ENCODE peak calls at places on chromosomes 4 and X, in ten cellular contexts. One of them, this sample, is unnamed.

GRCh38 chr4:3288571-3289094 is 4.2 kb upstream of the RGS12 start:
- DNase-seq in T1000: no peak
- DNase-seq in skeletal muscle cell: no peak
- DNase-seq in neural crest cell: no peak
- DNase-seq in HT1080: no peak
- DNase-seq in iris pigment epithelial cell: no peak
- DNase-seq in stromal cell of bone marrow: no peak
- DNase-seq in activated T-cell treated with anti-CD3 and anti-CD28 coated beads, Interleukin-2, amount 50 U/mL, for 72 hours: no peak
- DNase-seq in uterus: no peak
- DNase-seq in KG1: no peak
- DNase-seq in this sample: peak; percentile 23

GRCh38 chr4:119526786-119527550 is 101.6 kb downstream of the PDE5A start:
- DNase-seq in T1000: no peak
- DNase-seq in skeletal muscle cell: no peak
- DNase-seq in neural crest cell: no peak
- DNase-seq in HT1080: no peak
- DNase-seq in iris pigment epithelial cell: peak; percentile 46
- DNase-seq in stromal cell of bone marrow: no peak
- DNase-seq in activated T-cell treated with anti-CD3 and anti-CD28 coated beads, Interleukin-2, amount 50 U/mL, for 72 hours: no peak
- DNase-seq in uterus: no peak
- DNase-seq in KG1: no peak
- DNase-seq in this sample: no peak

GRCh38 chr4:63296773-63297172 is 1112.5 kb downstream of the TECRL start:
- DNase-seq in T1000: no peak
- DNase-seq in skeletal muscle cell: no peak
- DNase-seq in neural crest cell: no peak
- DNase-seq in HT1080: peak; percentile 4
- DNase-seq in iris pigment epithelial cell: no peak
- DNase-seq in stromal cell of bone marrow: no peak
- DNase-seq in activated T-cell treated with anti-CD3 and anti-CD28 coated beads, Interleukin-2, amount 50 U/mL, for 72 hours: no peak
- DNase-seq in uterus: no peak
- DNase-seq in KG1: no peak
- DNase-seq in this sample: no peak

GRCh38 chrX:142680038-142680437 is 345.7 kb upstream of the SPANXN4 start:
- DNase-seq in T1000: no peak
- DNase-seq in skeletal muscle cell: no peak
- DNase-seq in neural crest cell: no peak
- DNase-seq in HT1080: no peak
- DNase-seq in iris pigment epithelial cell: no peak
- DNase-seq in stromal cell of bone marrow: no peak
- DNase-seq in activated T-cell treated with anti-CD3 and anti-CD28 coated beads, Interleukin-2, amount 50 U/mL, for 72 hours: no peak
- DNase-seq in uterus: no peak
- DNase-seq in KG1: no peak
- DNase-seq in this sample: no peak

GRCh38 chr4:57448452-57448851 is 338.3 kb upstream of the IGFBP7 start:
- DNase-seq in T1000: no peak
- DNase-seq in skeletal muscle cell: no peak
- DNase-seq in neural crest cell: no peak
- DNase-seq in HT1080: no peak
- DNase-seq in iris pigment epithelial cell: no peak
- DNase-seq in stromal cell of bone marrow: no peak
- DNase-seq in activated T-cell treated with anti-CD3 and anti-CD28 coated beads, Interleukin-2, amount 50 U/mL, for 72 hours: no peak
- DNase-seq in uterus: no peak
- DNase-seq in KG1: no peak
- DNase-seq in this sample: no peak

GRCh38 chr4:149029056-149029651 is 586.9 kb upstream of the NR3C2 start:
- DNase-seq in T1000: no peak
- DNase-seq in skeletal muscle cell: no peak
- DNase-seq in neural crest cell: no peak
- DNase-seq in HT1080: peak; percentile 21
- DNase-seq in iris pigment epithelial cell: no peak
- DNase-seq in stromal cell of bone marrow: no peak
- DNase-seq in activated T-cell treated with anti-CD3 and anti-CD28 coated beads, Interleukin-2, amount 50 U/mL, for 72 hours: no peak
- DNase-seq in uterus: no peak
- DNase-seq in KG1: no peak
- DNase-seq in this sample: peak; percentile 57

GRCh38 chr4:119039160-119039559 is 96.5 kb upstream of the MYOZ2 start:
- DNase-seq in T1000: no peak
- DNase-seq in skeletal muscle cell: no peak
- DNase-seq in neural crest cell: no peak
- DNase-seq in HT1080: no peak
- DNase-seq in iris pigment epithelial cell: no peak
- DNase-seq in stromal cell of bone marrow: no peak
- DNase-seq in activated T-cell treated with anti-CD3 and anti-CD28 coated beads, Interleukin-2, amount 50 U/mL, for 72 hours: no peak
- DNase-seq in uterus: no peak
- DNase-seq in KG1: no peak
- DNase-seq in this sample: no peak

GRCh38 chr4:177047070-177047850 is 254.5 kb upstream of the VEGFC start:
- DNase-seq in T1000: peak; percentile 57
- DNase-seq in skeletal muscle cell: peak; percentile 34
- DNase-seq in neural crest cell: peak; percentile 77
- DNase-seq in HT1080: peak; percentile 72
- DNase-seq in iris pigment epithelial cell: peak; percentile 77
- DNase-seq in stromal cell of bone marrow: peak; percentile 71
- DNase-seq in activated T-cell treated with anti-CD3 and anti-CD28 coated beads, Interleukin-2, amount 50 U/mL, for 72 hours: peak; percentile 65
- DNase-seq in uterus: peak; percentile 26
- DNase-seq in KG1: no peak
- DNase-seq in this sample: peak; percentile 49

GRCh38 chr4:139523076-139523475 is 32.9 kb downstream of the SETD7 start:
- DNase-seq in T1000: no peak
- DNase-seq in skeletal muscle cell: no peak
- DNase-seq in neural crest cell: no peak
- DNase-seq in HT1080: peak; percentile 4
- DNase-seq in iris pigment epithelial cell: peak; percentile 60
- DNase-seq in stromal cell of bone marrow: no peak
- DNase-seq in activated T-cell treated with anti-CD3 and anti-CD28 coated beads, Interleukin-2, amount 50 U/mL, for 72 hours: no peak
- DNase-seq in uterus: no peak
- DNase-seq in KG1: no peak
- DNase-seq in this sample: peak; percentile 30

GRCh38 chr4:123249821-123250220 is 146.8 kb upstream of the SPRY1 start:
- DNase-seq in T1000: no peak
- DNase-seq in skeletal muscle cell: no peak
- DNase-seq in neural crest cell: no peak
- DNase-seq in HT1080: no peak
- DNase-seq in iris pigment epithelial cell: no peak
- DNase-seq in stromal cell of bone marrow: no peak
- DNase-seq in activated T-cell treated with anti-CD3 and anti-CD28 coated beads, Interleukin-2, amount 50 U/mL, for 72 hours: no peak
- DNase-seq in uterus: no peak
- DNase-seq in KG1: no peak
- DNase-seq in this sample: no peak

GRCh38 chr4:112109455-112110425 is 35.5 kb upstream of the FAM241A start:
- DNase-seq in T1000: no peak
- DNase-seq in skeletal muscle cell: no peak
- DNase-seq in neural crest cell: no peak
- DNase-seq in HT1080: peak; percentile 65
- DNase-seq in iris pigment epithelial cell: peak; percentile 66
- DNase-seq in stromal cell of bone marrow: no peak
- DNase-seq in activated T-cell treated with anti-CD3 and anti-CD28 coated beads, Interleukin-2, amount 50 U/mL, for 72 hours: no peak
- DNase-seq in uterus: no peak
- DNase-seq in KG1: no peak
- DNase-seq in this sample: no peak

GRCh38 chr4:149441338-149441737 is 374.3 kb downstream of the IQCM start:
- DNase-seq in T1000: no peak
- DNase-seq in skeletal muscle cell: peak; percentile 24
- DNase-seq in neural crest cell: no peak
- DNase-seq in HT1080: peak; percentile 82
- DNase-seq in iris pigment epithelial cell: peak; percentile 38
- DNase-seq in stromal cell of bone marrow: peak; percentile 61
- DNase-seq in activated T-cell treated with anti-CD3 and anti-CD28 coated beads, Interleukin-2, amount 50 U/mL, for 72 hours: no peak
- DNase-seq in uterus: no peak
- DNase-seq in KG1: no peak
- DNase-seq in this sample: no peak

GRCh38 chrX:30992381-30992904 is 79.4 kb downstream of the FTHL17 start:
- DNase-seq in T1000: no peak
- DNase-seq in skeletal muscle cell: no peak
- DNase-seq in neural crest cell: no peak
- DNase-seq in HT1080: peak; percentile 2
- DNase-seq in iris pigment epithelial cell: peak; percentile 3
- DNase-seq in stromal cell of bone marrow: no peak
- DNase-seq in activated T-cell treated with anti-CD3 and anti-CD28 coated beads, Interleukin-2, amount 50 U/mL, for 72 hours: no peak
- DNase-seq in uterus: no peak
- DNase-seq in KG1: no peak
- DNase-seq in this sample: peak; percentile 39

GRCh38 chr4:11724731-11725130 is 296.0 kb upstream of the HS3ST1 start:
- DNase-seq in T1000: no peak
- DNase-seq in skeletal muscle cell: no peak
- DNase-seq in neural crest cell: no peak
- DNase-seq in HT1080: peak; percentile 70
- DNase-seq in iris pigment epithelial cell: peak; percentile 36
- DNase-seq in stromal cell of bone marrow: peak; percentile 84
- DNase-seq in activated T-cell treated with anti-CD3 and anti-CD28 coated beads, Interleukin-2, amount 50 U/mL, for 72 hours: no peak
- DNase-seq in uterus: no peak
- DNase-seq in KG1: no peak
- DNase-seq in this sample: no peak

GRCh38 chrX:107775734-107776511 is at the start of gene TSC22D3:
- DNase-seq in T1000: peak; percentile 5
- DNase-seq in skeletal muscle cell: no peak
- DNase-seq in neural crest cell: peak; percentile 20
- DNase-seq in HT1080: peak; percentile 69
- DNase-seq in iris pigment epithelial cell: peak; percentile 66
- DNase-seq in stromal cell of bone marrow: no peak
- DNase-seq in activated T-cell treated with anti-CD3 and anti-CD28 coated beads, Interleukin-2, amount 50 U/mL, for 72 hours: peak; percentile 54
- DNase-seq in uterus: peak; percentile 82
- DNase-seq in KG1: no peak
- DNase-seq in this sample: peak; percentile 83

GRCh38 chr4:77044458-77045124 is 31.2 kb downstream of the CCNI start:
- DNase-seq in T1000: no peak
- DNase-seq in skeletal muscle cell: peak; percentile 49
- DNase-seq in neural crest cell: no peak
- DNase-seq in HT1080: peak; percentile 52
- DNase-seq in iris pigment epithelial cell: peak; percentile 64
- DNase-seq in stromal cell of bone marrow: peak; percentile 57
- DNase-seq in activated T-cell treated with anti-CD3 and anti-CD28 coated beads, Interleukin-2, amount 50 U/mL, for 72 hours: no peak
- DNase-seq in uterus: no peak
- DNase-seq in KG1: no peak
- DNase-seq in this sample: no peak

GRCh38 chrX:77014655-77015377 is 432.4 kb upstream of the FGF16 start:
- DNase-seq in T1000: no peak
- DNase-seq in skeletal muscle cell: no peak
- DNase-seq in neural crest cell: peak; percentile 40
- DNase-seq in HT1080: no peak
- DNase-seq in iris pigment epithelial cell: no peak
- DNase-seq in stromal cell of bone marrow: no peak
- DNase-seq in activated T-cell treated with anti-CD3 and anti-CD28 coated beads, Interleukin-2, amount 50 U/mL, for 72 hours: no peak
- DNase-seq in uterus: no peak
- DNase-seq in KG1: no peak
- DNase-seq in this sample: no peak

GRCh38 chr4:111334356-111334755 is 711.5 kb upstream of the PITX2 start:
- DNase-seq in T1000: no peak
- DNase-seq in skeletal muscle cell: no peak
- DNase-seq in neural crest cell: no peak
- DNase-seq in HT1080: no peak
- DNase-seq in iris pigment epithelial cell: no peak
- DNase-seq in stromal cell of bone marrow: no peak
- DNase-seq in activated T-cell treated with anti-CD3 and anti-CD28 coated beads, Interleukin-2, amount 50 U/mL, for 72 hours: no peak
- DNase-seq in uterus: no peak
- DNase-seq in KG1: no peak
- DNase-seq in this sample: no peak

GRCh38 chr4:70901607-70901983 is 574 bp upstream of the MOB1B start:
- DNase-seq in T1000: no peak
- DNase-seq in skeletal muscle cell: no peak
- DNase-seq in neural crest cell: no peak
- DNase-seq in HT1080: no peak
- DNase-seq in iris pigment epithelial cell: no peak
- DNase-seq in stromal cell of bone marrow: no peak
- DNase-seq in activated T-cell treated with anti-CD3 and anti-CD28 coated beads, Interleukin-2, amount 50 U/mL, for 72 hours: no peak
- DNase-seq in uterus: no peak
- DNase-seq in KG1: peak; percentile 54
- DNase-seq in this sample: no peak